ENCODE peak calls at places on chromosomes 3 and 15, in seven cellular contexts. U is IMR-90, X is neuronal stem cell, Y is mesenchymal stem cell, F is trophoblast cell, Q is H9, W is H1. V is an unnamed sample.

GRCh38 chr15:67164811-67165652 is 89.4 kb downstream of the AAGAB start:
- DNase-seq in F (no peak), X (no peak), Y (no peak), U (peak), Q (peak), W (no peak), V (peak)

GRCh38 chr3:4290272-4290893 is 12.8 kb upstream of the SETMAR start:
- DNase-seq in Y (peak), F (peak), X (peak), W (no peak), Q (no peak), U (peak), V (peak)

GRCh38 chr3:157156844-157157635 is 2.9 kb downstream of the CCNL1 start:
- DNase-seq in F (peak), Y (peak), Q (no peak), W (no peak), U (peak), X (no peak), V (peak)

GRCh38 chr3:129304553-129305222 is 26.0 kb downstream of the HMCES start:
- DNase-seq in W (no peak), Q (no peak), Y (no peak), X (no peak), F (peak), U (no peak), V (peak)

GRCh38 chr3:111032677-111033076 is 38.9 kb upstream of the NECTIN3 start:
- DNase-seq in Q (no peak), W (no peak), U (peak), F (peak), X (no peak), Y (no peak), V (no peak)

GRCh38 chr3:23320586-23321570 is 117.8 kb downstream of the UBE2E2 start:
- DNase-seq in Y (no peak), Q (no peak), X (no peak), F (peak), U (no peak), W (no peak), V (no peak)

GRCh38 chr3:153456831-153457545 is 295.0 kb downstream of the RAP2B start:
- DNase-seq in U (no peak), X (no peak), F (no peak), W (no peak), Q (no peak), Y (no peak), V (no peak)

GRCh38 chr15:71780349-71780976 is 29.9 kb upstream of the NR2E3 start:
- DNase-seq in F (peak), U (peak), X (peak), Q (peak), W (peak), Y (peak), V (peak)

GRCh38 chr3:110066201-110066600 is 728.9 kb upstream of the DPPA4 start:
- DNase-seq in U (no peak), F (no peak), Q (no peak), X (no peak), Y (no peak), W (no peak), V (no peak)

GRCh38 chr3:159992601-159993000 is 4.0 kb downstream of the IL12A start:
- DNase-seq in W (no peak), U (no peak), X (no peak), Y (no peak), Q (no peak), F (peak), V (no peak)

GRCh38 chr3:62798000-62798399 is 77.2 kb downstream of the CADPS start:
- DNase-seq in X (no peak), W (no peak), Q (no peak), U (no peak), Y (no peak), F (no peak), V (peak)

GRCh38 chr15:39285066-39285465 is 295.8 kb upstream of the THBS1 start:
- DNase-seq in W (no peak), U (peak), Q (no peak), Y (no peak), F (no peak), X (no peak), V (no peak)

GRCh38 chr15:51931638-51932037 is 39.9 kb downstream of the LEO1 start:
- DNase-seq in F (peak), Y (peak), X (no peak), W (no peak), Q (no peak), U (peak), V (no peak)

GRCh38 chr15:63292771-63293170 is 15.4 kb downstream of the APH1B start:
- DNase-seq in X (no peak), F (peak), U (peak), Q (no peak), Y (no peak), W (no peak), V (no peak)

GRCh38 chr3:110314512-110315114 is 757.0 kb upstream of the NECTIN3 start:
- DNase-seq in F (peak), Q (peak), Y (peak), U (peak), W (peak), X (peak), V (peak)

GRCh38 chr3:104951426-104951825 is 415.3 kb upstream of the ALCAM start:
- DNase-seq in F (no peak), Q (no peak), W (no peak), U (peak), X (no peak), Y (peak), V (no peak)

GRCh38 chr3:50502584-50503423 is 630 bp downstream of the CACNA2D2 start:
- DNase-seq in W (no peak), X (peak), Y (no peak), F (no peak), Q (peak), U (no peak), V (no peak)

GRCh38 chr15:23014394-23015000 is 24.9 kb downstream of the TUBGCP5 start:
- DNase-seq in F (peak), Q (no peak), Y (no peak), W (no peak), X (no peak), U (no peak), V (no peak)

GRCh38 chr3:166425900-166426611 is 588.8 kb upstream of the BCHE start:
- DNase-seq in Q (peak), F (peak), X (no peak), W (no peak), Y (no peak), U (no peak), V (peak)

GRCh38 chr3:13619661-13620230 is 70.8 kb downstream of the FBLN2 start:
- DNase-seq in X (no peak), F (no peak), Y (no peak), U (no peak), Q (no peak), W (no peak), V (no peak)

GRCh38 chr3:142724682-142725351 is 983 bp downstream of the TRPC1 start:
- DNase-seq in X (no peak), Q (peak), F (peak), U (peak), Y (peak), W (peak), V (peak)

GRCh38 chr3:188747487-188747886 is 424.3 kb upstream of the TPRG1 start:
- DNase-seq in Q (no peak), F (peak), X (no peak), Y (no peak), U (no peak), W (no peak), V (no peak)

DNA sequence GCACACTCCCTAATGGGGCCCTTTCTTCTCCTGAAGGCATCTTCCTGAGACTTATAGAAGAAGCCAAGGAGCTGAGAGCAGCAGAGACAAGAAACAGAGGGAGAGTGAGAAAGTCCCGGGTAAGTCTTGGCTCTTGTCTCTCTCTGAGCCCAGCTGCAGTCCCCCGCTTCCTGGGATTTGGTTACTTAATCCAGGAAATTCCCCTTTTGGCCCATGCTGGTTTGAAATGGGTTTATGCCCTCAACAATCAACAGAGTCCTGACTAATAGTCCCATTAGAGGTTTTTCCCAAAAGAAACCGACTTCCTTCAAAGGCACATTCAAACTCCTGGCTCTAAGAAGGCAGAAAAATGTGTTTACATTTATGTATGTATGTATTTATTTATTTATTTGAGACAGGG is 22.0 kb downstream of the TMEM158 start:
- DNase-seq in W (no peak), X (no peak), U (peak), F (peak), Q (no peak), Y (peak), V (no peak)
- H4K8ac ChIP-seq in W (no peak), X (no peak), U (peak), F (no peak), Q (no peak), Y (no peak), V (no peak)

GRCh38 chr3:127550758-127551157 is 39.8 kb downstream of the TPRA1 start:
- DNase-seq in Q (no peak), W (no peak), X (no peak), U (no peak), F (no peak), Y (no peak), V (no peak)
- H4K8ac ChIP-seq in Q (no peak), W (no peak), X (no peak), U (no peak), F (no peak), Y (no peak), V (no peak)

DNA sequence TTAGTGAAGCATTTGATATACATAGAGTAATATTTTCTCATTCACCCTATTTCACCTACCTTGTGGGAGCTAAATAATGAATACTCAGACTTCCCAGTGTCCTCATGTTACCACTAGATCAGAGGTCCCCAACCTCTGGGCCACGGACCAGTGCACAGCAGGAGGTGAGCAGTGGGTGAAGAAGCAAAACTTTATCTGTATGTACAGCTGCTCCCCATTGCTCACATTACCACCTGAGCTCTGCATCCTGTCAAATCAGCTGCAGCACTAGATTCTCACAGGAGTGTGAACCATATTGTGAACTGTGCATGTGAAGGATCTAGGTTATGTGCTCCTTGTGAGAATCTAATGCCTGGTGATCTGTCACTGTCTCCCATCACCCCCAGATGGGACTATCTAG is 79.4 kb downstream of the RETNLB start:
- DNase-seq in F (no peak), W (no peak), U (no peak), Q (no peak), X (no peak), Y (no peak), V (no peak)
- H4K8ac ChIP-seq in F (no peak), W (no peak), U (no peak), Q (no peak), X (no peak), Y (no peak), V (no peak)

DNA sequence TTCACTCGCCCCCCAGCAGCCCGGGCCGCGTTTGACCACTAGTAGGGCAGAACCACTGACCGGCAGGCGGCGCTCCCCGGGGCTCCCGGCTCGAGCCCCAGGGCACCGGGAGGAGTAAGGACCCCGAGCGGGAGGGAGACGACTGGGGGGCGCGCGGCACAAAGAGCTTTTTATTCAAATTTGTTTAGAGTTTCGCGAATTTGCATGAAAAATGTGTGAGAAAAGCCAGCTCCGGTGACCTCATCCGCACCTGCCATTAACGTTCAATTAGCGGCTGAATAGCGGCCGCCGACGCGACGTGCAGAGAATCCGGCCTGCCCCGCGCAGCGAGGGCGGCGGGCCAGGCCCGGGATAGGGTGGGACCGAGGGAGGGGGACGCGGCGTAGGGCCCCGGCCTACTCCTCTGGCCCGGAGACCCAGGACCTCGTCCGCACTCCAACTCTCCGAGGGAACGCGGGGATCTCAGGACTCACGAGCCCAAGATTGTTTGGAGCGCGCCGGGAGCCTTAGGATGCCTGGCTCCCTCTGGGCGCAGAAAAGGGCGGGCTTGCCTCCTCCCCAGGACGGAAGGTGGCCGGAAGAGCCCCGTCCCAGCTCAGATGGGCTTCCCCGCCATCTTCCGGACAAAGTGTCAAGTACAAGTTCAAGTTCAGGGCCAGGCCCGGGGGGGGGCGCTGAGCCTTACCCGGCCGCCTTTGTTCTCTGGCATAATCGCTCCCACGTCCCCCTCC is 64.9 kb upstream of the POLG start:
- DNase-seq in X (no peak), U (no peak), Y (no peak), Q (peak), F (peak), W (no peak), V (no peak)
- H4K8ac ChIP-seq in X (no peak), U (no peak), Y (no peak), Q (no peak), F (no peak), W (no peak), V (no peak)

DNA sequence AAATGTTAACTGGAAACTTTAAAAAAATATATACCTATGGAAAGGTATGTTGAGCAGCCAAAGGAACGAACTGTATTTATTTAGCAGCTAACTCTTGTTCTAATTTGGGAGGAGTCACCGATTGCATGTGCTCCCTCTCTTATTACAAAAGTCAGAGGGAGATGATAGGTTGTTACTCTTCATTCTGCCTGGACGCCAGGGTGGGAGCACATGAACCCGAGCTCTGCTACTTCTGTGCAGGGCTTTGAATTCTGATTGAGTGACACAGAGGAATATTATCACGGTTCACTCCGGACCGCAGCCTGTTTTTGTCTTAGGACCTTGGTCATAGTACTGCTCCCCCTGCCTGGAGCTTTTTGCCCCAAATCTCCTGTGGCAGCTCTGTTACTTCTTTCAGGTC is 36.9 kb upstream of the LRIG1 start:
- DNase-seq in W (no peak), U (no peak), Y (no peak), Q (no peak), F (no peak), X (no peak), V (no peak)
- H4K8ac ChIP-seq in W (no peak), U (no peak), Y (no peak), Q (no peak), F (no peak), X (no peak), V (no peak)

DNA sequence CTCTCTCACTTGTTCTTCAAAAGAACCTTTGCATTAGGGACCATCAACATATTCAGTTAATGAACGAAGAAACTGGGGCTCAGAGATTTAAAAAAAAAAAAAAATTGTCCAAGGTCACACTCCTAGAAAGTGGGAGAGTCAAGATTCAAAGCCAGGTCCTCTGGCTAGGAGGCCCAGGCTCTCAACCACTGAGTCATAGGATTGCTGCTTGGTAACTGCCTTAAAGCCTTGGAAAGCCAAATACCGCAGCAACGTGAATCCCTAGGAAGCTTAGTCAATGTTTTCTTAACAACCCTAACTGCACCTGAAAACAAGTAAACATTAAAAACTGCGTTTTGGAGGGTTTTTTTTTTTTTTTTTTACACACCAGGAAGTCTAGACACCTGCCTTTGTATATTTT is 156.8 kb downstream of the WNT5A start:
- DNase-seq in W (no peak), Q (no peak), Y (peak), U (peak), F (peak), X (no peak), V (peak)
- H4K8ac ChIP-seq in W (no peak), Q (no peak), Y (no peak), U (peak), F (no peak), X (no peak), V (no peak)

GRCh38 chr3:179797192-179797591 is 144.4 kb downstream of the USP13 start:
- DNase-seq in Q (no peak), X (no peak), U (no peak), W (no peak), F (no peak), Y (no peak), V (no peak)
- H4K8ac ChIP-seq in Q (no peak), X (no peak), U (no peak), W (no peak), F (no peak), Y (no peak), V (no peak)